ENCODE peak calls at places on chromosomes 16 and 17, in five cellular contexts. X, I, J, U and S are unnamed samples.

GRCh38 chr17:31582151-31582907 is 190.9 kb downstream of the RAB11FIP4 start:
- DNase-seq in X (no peak), I (no peak), J (no peak), U (no peak), S (no peak)

GRCh38 chr17:8188408-8188839 is 1.6 kb downstream of the BORCS6 start:
- DNase-seq in X (peak), I (no peak), J (no peak), U (no peak), S (no peak)

GRCh38 chr17:63446218-63446980 is at the start of gene CYB561:
- DNase-seq in X (no peak), I (peak), J (peak), U (peak), S (peak)

GRCh38 chr17:77140878-77141767 is at the start of gene SEC14L1:
- DNase-seq in X (peak), I (peak), J (no peak), U (peak), S (no peak)

GRCh38 chr16:67764153-67764552 is 42.2 kb downstream of the RANBP10 start:
- DNase-seq in X (no peak), I (no peak), J (no peak), U (no peak), S (no peak)

GRCh38 chr17:8887834-8888703 is 20.6 kb upstream of the PIK3R6 start:
- DNase-seq in X (no peak), I (peak), J (peak), U (no peak), S (peak)

GRCh38 chr17:74249966-74250365 is 24.1 kb upstream of the DNAI2 start:
- DNase-seq in X (peak), I (no peak), J (no peak), U (no peak), S (no peak)

GRCh38 chr17:59437766-59438165 is 106.3 kb downstream of the YPEL2 start:
- DNase-seq in X (no peak), I (no peak), J (no peak), U (no peak), S (no peak)

GRCh38 chr17:969767-970387 is 9.7 kb downstream of the NXN start:
- DNase-seq in X (no peak), I (peak), J (no peak), U (no peak), S (no peak)

GRCh38 chr17:1087381-1088241 is 90.7 kb downstream of the TIMM22 start:
- DNase-seq in X (no peak), I (peak), J (peak), U (peak), S (peak)

GRCh38 chr16:15650698-15651161 is 685 bp downstream of the NDE1 start:
- DNase-seq in X (peak), I (peak), J (no peak), U (peak), S (no peak)

GRCh38 chr17:69561462-69561861 is 147.0 kb downstream of the MAP2K6 start:
- DNase-seq in X (no peak), I (no peak), J (no peak), U (no peak), S (no peak)

GRCh38 chr17:1789936-1790335 is 28.1 kb downstream of the SERPINF1 start:
- DNase-seq in X (no peak), I (no peak), J (no peak), U (no peak), S (no peak)

GRCh38 chr16:58809213-58809612 is 75.1 kb upstream of the GOT2 start:
- DNase-seq in X (no peak), I (no peak), J (no peak), U (peak), S (no peak)

GRCh38 chr17:18161226-18162094 is 22.2 kb upstream of the ALKBH5 start:
- DNase-seq in X (no peak), I (no peak), J (no peak), U (no peak), S (no peak)

GRCh38 chr16:82960923-82961322 is 334.2 kb downstream of the CDH13 start:
- DNase-seq in X (no peak), I (no peak), J (no peak), U (no peak), S (no peak)

GRCh38 chr17:81248649-81249048 is 9.5 kb downstream of the NDUFAF8 start:
- DNase-seq in X (no peak), I (no peak), J (no peak), U (no peak), S (no peak)

GRCh38 chr16:80277182-80277581 is 263.6 kb upstream of the DYNLRB2 start:
- DNase-seq in X (no peak), I (peak), J (no peak), U (no peak), S (no peak)

GRCh38 chr17:1532836-1533602 is 16.6 kb upstream of the INPP5K start:
- DNase-seq in X (peak), I (peak), J (no peak), U (no peak), S (no peak)

DNA sequence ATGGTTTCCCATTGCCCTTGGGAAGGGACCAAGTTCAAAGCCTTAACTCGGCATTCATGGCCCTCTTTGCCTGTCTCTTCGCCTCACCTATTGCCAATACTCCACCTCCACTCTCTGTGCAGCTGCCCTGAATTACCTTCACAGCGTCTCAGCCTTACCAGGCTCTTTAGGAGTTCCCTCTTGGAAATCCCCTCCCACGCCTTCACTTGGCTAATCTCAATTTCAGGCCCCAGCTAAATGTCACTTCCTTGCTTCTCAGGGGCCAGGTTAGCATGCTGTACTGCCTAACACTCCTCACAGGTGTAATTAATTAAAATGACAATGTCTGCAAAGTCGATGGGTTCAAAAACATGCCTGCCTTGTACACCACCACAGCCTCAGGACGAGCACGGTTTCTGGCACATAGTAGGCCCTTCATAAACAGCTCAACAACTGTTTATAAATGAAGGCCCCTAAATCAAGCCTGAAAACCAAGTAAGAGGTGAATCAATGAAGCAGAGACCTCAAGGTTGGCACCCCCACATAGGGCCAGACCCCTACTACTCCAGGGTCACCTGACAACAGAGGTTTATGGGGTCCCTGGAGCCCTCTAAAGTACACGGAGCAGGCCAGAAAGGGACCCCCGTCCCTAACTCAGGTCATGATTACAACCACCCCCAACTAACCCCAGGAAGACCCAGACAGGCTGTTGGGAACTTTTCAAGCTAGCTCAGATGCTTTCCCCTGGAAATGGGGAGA is 11.2 kb upstream of the EEF2K start:
- DNase-seq in X (no peak), I (no peak), J (no peak), U (no peak), S (no peak)
- H3K4me2 ChIP-seq in X (peak), I (no peak), J (peak), U (no peak), S (no peak)

GRCh38 chr17:42101513-42102292 is 3.4 kb upstream of the ZNF385C start:
- DNase-seq in X (peak), I (peak), J (peak), U (peak), S (peak)

GRCh38 chr17:42096360-42097111 is 1.7 kb downstream of the ZNF385C start:
- DNase-seq in X (no peak), I (no peak), J (no peak), U (no peak), S (no peak)

GRCh38 chr17:42094375-42095069 is 3.8 kb downstream of the ZNF385C start:
- DNase-seq in X (no peak), I (no peak), J (no peak), U (no peak), S (no peak)

GRCh38 chr17:42098747-42099399 is 600 bp upstream of the ZNF385C start:
- DNase-seq in X (no peak), I (peak), J (no peak), U (no peak), S (no peak)

DNA sequence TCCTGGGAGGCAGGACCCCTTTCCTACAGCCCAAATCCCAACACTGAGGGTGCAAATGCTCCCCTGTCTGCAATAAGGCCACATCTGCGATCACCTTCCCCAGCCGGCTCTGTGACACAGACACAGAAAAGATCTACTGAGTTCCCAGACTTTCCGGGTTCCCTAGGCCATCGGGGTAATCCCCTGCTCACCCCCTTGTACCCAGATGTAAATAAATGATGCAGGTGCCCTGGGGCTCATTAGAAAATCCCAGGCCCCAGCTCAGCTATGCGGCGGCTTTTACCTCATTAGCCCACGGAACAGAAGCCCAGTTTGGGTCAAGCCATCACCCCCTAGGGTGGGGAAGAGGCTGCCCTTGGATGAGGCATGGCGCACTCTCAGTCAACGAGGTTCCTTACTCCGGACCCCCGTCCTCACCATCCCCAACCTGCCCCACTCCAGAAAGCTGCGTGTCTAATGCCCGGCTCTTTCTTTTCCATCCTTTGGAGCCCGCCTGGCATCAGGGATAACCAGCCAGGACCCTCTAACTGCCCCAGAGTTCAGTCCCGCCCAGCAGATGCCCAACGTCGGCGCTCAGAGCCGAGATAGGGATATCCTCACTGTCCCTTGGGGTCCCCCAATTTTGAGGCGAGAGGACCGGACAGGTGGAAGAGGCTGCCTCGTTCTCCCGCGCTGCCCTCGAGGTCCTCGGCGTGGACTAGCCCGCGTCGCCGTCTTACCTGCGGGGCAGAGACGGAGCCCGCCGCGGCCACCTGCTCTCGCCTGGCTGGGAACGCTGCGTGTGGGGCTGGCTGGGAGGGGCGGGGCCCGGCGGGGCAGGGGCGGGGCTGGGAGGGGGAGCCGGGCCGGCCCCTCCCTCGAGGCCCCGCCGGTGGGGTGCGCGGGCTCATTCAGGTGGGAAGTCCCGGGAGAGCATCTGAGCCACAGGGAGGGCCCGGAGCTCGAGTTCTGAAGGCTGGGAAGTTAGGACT is at the start of gene ZNF385C:
- DNase-seq in X (no peak), I (peak), J (no peak), U (no peak), S (no peak)
- H3K4me2 ChIP-seq in X (no peak), I (peak), J (no peak), U (peak), S (peak)

GRCh38 chr17:75764417-75764710 is 628 bp downstream of the GALK1 start:
- DNase-seq in X (no peak), I (no peak), J (no peak), U (no peak), S (no peak)
- H3K4me2 ChIP-seq in X (peak), I (peak), J (peak), U (peak), S (peak)

GRCh38 chr17:56774650-56775049 is 59.1 kb downstream of the C17orf67 start:
- DNase-seq in X (no peak), I (no peak), J (no peak), U (no peak), S (no peak)

GRCh38 chr17:56779306-56779705 is 54.4 kb downstream of the C17orf67 start:
- DNase-seq in X (no peak), I (no peak), J (no peak), U (no peak), S (no peak)

GRCh38 chr17:56778898-56779297 is 54.8 kb downstream of the C17orf67 start:
- DNase-seq in X (no peak), I (no peak), J (no peak), U (no peak), S (no peak)

GRCh38 chr17:56779898-56780777 is 53.6 kb downstream of the C17orf67 start:
- DNase-seq in X (peak), I (peak), J (peak), U (peak), S (peak)

DNA sequence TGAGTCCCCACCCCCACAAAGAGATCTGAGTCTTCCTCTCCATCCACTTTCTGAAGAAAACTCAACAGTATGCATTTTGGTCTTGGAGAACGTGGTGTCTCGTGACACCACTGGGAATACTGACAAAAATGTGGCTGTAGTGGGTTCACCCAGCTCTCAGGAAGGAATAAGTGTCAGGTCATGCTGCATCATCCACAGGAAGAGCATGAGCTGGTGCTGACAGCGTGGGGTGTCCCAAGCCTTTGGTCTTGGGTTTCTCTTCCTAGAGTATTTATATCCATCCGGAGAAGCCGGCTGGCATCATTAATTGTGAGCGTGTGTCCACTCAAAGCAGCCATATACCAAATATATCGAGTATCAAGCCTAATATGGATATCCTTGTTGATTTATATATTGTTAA is 55.9 kb downstream of the C17orf67 start:
- DNase-seq in X (no peak), I (no peak), J (no peak), U (no peak), S (peak)
- H3K4me2 ChIP-seq in X (no peak), I (no peak), J (no peak), U (no peak), S (no peak)

GRCh38 chr17:3748576-3748975 is 24.9 kb downstream of the HASPIN start:
- DNase-seq in X (no peak), I (no peak), J (no peak), U (no peak), S (no peak)
- H3K4me2 ChIP-seq in X (no peak), I (no peak), J (no peak), U (no peak), S (no peak)

DNA sequence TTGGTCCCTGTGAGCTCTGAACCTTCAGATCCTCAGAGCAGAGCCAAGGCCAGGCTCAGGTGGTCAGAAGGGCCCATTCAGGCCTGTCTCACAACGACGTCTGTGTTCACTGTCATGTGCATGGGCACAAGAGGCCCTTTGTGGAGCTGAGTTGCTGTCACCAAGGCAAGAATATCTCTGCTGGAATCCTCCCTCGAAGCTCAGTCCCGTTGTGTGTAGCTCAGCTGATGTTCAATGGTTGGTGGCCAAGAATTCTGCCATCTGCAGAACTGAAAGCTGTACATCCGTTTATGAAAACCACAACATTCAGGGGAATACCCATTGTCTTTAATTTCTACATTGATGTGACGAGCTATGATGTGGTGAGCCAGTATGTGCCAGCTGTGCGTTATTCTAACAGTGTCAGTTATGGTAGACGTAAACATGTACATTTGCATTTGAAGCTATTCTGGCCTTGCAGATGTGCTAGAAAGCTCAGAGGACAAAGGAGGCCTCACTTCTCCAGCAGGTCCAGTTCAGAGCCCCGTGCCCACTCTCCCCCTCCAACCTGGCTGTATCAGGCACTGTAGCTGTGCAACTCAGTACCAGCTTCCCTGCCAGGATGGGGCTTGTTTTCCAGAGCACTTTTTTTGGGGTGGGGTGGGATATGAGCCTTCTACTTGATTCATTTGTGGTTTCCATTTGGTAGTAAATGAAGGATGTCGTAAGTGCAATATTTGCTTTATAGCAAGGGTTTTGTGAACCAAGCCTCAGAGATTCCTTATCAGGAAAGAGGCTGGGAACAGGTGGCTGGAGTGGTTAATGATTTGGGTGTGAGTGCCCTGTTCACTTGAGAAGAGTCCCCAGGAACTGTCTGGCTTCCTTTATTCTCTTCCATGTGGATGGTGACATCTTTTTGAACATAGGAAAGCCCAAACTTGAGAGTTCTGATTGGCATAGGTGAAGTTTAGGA is 56.1 kb downstream of the B9D1 start:
- DNase-seq in X (peak), I (no peak), J (no peak), U (no peak), S (no peak)
- H3K4me2 ChIP-seq in X (peak), I (no peak), J (no peak), U (no peak), S (no peak)

DNA sequence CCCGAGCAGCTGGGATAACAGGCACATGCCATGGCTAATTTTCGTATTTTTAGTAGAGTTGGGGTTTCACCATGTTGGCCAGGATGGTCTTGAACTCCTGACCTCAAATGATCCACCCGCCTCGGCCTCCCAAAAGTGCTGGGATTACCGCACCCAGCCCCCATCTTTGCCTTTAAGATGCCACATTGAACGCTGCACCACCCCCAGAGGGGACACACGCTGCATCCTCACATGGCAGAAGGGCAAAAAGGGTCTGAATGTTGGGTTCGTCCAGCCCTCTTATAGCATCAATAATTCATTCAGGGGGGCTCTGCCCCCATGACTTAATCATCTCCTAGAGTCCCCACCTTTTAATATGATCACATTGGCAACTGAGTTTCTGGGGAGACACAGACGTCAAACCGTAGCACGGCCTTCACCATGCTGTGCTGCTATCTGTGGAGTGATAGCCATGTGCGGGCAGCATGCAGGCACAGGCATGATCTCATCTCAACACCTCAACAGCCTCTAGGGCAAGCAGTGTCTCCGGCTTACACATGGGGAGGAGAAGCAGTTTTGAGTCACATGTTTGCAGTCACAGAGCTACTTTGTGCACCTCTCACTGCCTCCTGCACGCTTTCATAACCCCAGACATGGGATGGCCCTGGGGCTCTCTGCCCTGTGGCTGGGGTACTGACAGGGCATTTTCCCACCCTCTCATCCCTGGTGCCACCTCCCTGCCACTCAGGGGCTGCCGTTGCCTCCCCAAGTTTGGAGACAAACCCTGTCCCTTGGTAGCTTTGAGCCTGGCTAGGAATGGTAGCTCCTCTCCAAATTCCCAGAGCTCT is 30.0 kb downstream of the IL21R start:
- DNase-seq in X (no peak), I (no peak), J (no peak), U (peak), S (no peak)
- H3K4me2 ChIP-seq in X (no peak), I (no peak), J (no peak), U (peak), S (peak)

GRCh38 chr17:82611140-82612058 is 36.8 kb downstream of the WDR45B start:
- DNase-seq in X (no peak), I (no peak), J (no peak), U (no peak), S (peak)
- H3K4me2 ChIP-seq in X (no peak), I (no peak), J (no peak), U (no peak), S (no peak)